ENCODE peak calls at places on chromosome 14, in eight cellular contexts. V is GM03348; A is SK-MEL-5; E is HTR-8/SVneo; T is CD8-positive, alpha-beta T cell; C is anterior cingulate cortex; J is NCI-H526; Q is T-helper 1 cell. R is an unnamed sample.

GRCh38 chr14:61438860-61439765 is 117.7 kb downstream of the PRKCH start:
- DNase-seq in Q (no peak), T (no peak), C (no peak), A (peak), E (no peak), J (no peak), V (peak), R (peak)

GRCh38 chr14:24399981-24400718 is 1.3 kb downstream of the NYNRIN start:
- DNase-seq in E (no peak), T (no peak), J (no peak), C (no peak), Q (no peak), A (no peak), V (no peak), R (no peak)

GRCh38 chr14:71166434-71166833 is 259.2 kb downstream of the PCNX1 start:
- DNase-seq in E (peak), J (no peak), A (peak), T (no peak), C (peak), Q (no peak), V (peak), R (no peak)

GRCh38 chr14:90060312-90060964 is 1.4 kb upstream of the KCNK13 start:
- DNase-seq in A (peak), Q (peak), E (peak), T (no peak), J (peak), C (peak), V (peak), R (peak)

GRCh38 chr14:72605921-72606220 is 288.0 kb downstream of the DPF3 start:
- DNase-seq in J (no peak), C (no peak), E (no peak), T (no peak), A (no peak), Q (no peak), V (no peak), R (no peak)

GRCh38 chr14:100032749-100033148 is 32.5 kb upstream of the EVL start:
- DNase-seq in Q (no peak), A (no peak), C (no peak), E (no peak), V (no peak), J (no peak), T (no peak), R (no peak)

GRCh38 chr14:58620011-58620410 is 17.8 kb upstream of the DACT1 start:
- DNase-seq in J (no peak), T (no peak), E (no peak), C (no peak), A (no peak), V (no peak), Q (no peak), R (no peak)

GRCh38 chr14:54532111-54533012 is 22.7 kb downstream of the CGRRF1 start:
- DNase-seq in A (no peak), J (no peak), C (no peak), V (no peak), E (no peak), T (no peak), Q (no peak), R (no peak)

GRCh38 chr14:41404121-41404520 is 202.6 kb upstream of the LRFN5 start:
- DNase-seq in J (no peak), V (no peak), C (no peak), Q (no peak), T (no peak), A (no peak), E (no peak), R (no peak)

GRCh38 chr14:73173092-73173735 is 36.9 kb downstream of the PSEN1 start:
- DNase-seq in A (peak), E (peak), Q (peak), J (peak), V (peak), T (no peak), C (no peak), R (peak)

GRCh38 chr14:96216627-96217026 is 12.0 kb downstream of the BDKRB2 start:
- DNase-seq in J (no peak), C (no peak), Q (no peak), E (no peak), A (no peak), T (no peak), V (no peak), R (no peak)

GRCh38 chr14:93715279-93715927 is 72.9 kb downstream of the PRIMA1 start:
- DNase-seq in J (no peak), T (no peak), Q (no peak), A (no peak), C (no peak), V (no peak), E (no peak), R (no peak)